ENCODE peak calls at places on chromosomes 4 and X, in eight cellular contexts. One of them, this sample, is unnamed.

GRCh38 chr4:38179690-38180299 is 219.6 kb downstream of the PTTG2 start:
- DNase-seq in cardiac muscle cell: peak; percentile 82
- DNase-seq in A549: peak; percentile 55
- DNase-seq in astrocyte: peak; percentile 80
- DNase-seq in tibial nerve: peak; percentile 61
- DNase-seq in CD4-positive, CD25-positive, alpha-beta regulatory T cell: peak; percentile 71
- DNase-seq in neuronal stem cell: peak; percentile 72
- DNase-seq in endothelial cell of umbilical vein: peak; percentile 77
- DNase-seq in this sample: peak; percentile 70

GRCh38 chr4:113433116-113433515 is 328.4 kb downstream of the CAMK2D start:
- DNase-seq in cardiac muscle cell: no peak
- DNase-seq in A549: no peak
- DNase-seq in astrocyte: no peak
- DNase-seq in tibial nerve: no peak
- DNase-seq in CD4-positive, CD25-positive, alpha-beta regulatory T cell: no peak
- DNase-seq in neuronal stem cell: no peak
- DNase-seq in endothelial cell of umbilical vein: no peak
- DNase-seq in this sample: no peak

GRCh38 chr4:184453402-184454160 is 20.8 kb downstream of the IRF2 start:
- DNase-seq in cardiac muscle cell: peak; percentile 82
- DNase-seq in A549: no peak
- DNase-seq in astrocyte: peak; percentile 85
- DNase-seq in tibial nerve: no peak
- DNase-seq in CD4-positive, CD25-positive, alpha-beta regulatory T cell: peak; percentile 45
- DNase-seq in neuronal stem cell: no peak
- DNase-seq in endothelial cell of umbilical vein: peak; percentile 80
- DNase-seq in this sample: peak; percentile 42

GRCh38 chr4:84264652-84265051 is 234.4 kb downstream of the NKX6-1 start:
- DNase-seq in cardiac muscle cell: no peak
- DNase-seq in A549: no peak
- DNase-seq in astrocyte: no peak
- DNase-seq in tibial nerve: no peak
- DNase-seq in CD4-positive, CD25-positive, alpha-beta regulatory T cell: no peak
- DNase-seq in neuronal stem cell: no peak
- DNase-seq in endothelial cell of umbilical vein: no peak
- DNase-seq in this sample: no peak

GRCh38 chrX:106037835-106038473 is 573 bp downstream of the SERPINA7 start:
- DNase-seq in cardiac muscle cell: no peak
- DNase-seq in A549: no peak
- DNase-seq in astrocyte: no peak
- DNase-seq in tibial nerve: no peak
- DNase-seq in CD4-positive, CD25-positive, alpha-beta regulatory T cell: no peak
- DNase-seq in neuronal stem cell: no peak
- DNase-seq in endothelial cell of umbilical vein: no peak
- DNase-seq in this sample: no peak

GRCh38 chr4:3816256-3816825 is 50.2 kb downstream of the ADRA2C start:
- DNase-seq in cardiac muscle cell: no peak
- DNase-seq in A549: no peak
- DNase-seq in astrocyte: no peak
- DNase-seq in tibial nerve: no peak
- DNase-seq in CD4-positive, CD25-positive, alpha-beta regulatory T cell: no peak
- DNase-seq in neuronal stem cell: no peak
- DNase-seq in endothelial cell of umbilical vein: no peak
- DNase-seq in this sample: no peak

GRCh38 chr4:186829740-186830449 is 106.2 kb upstream of the FAT1 start:
- DNase-seq in cardiac muscle cell: peak; percentile 92
- DNase-seq in A549: peak; percentile 80
- DNase-seq in astrocyte: peak; percentile 97
- DNase-seq in tibial nerve: no peak
- DNase-seq in CD4-positive, CD25-positive, alpha-beta regulatory T cell: no peak
- DNase-seq in neuronal stem cell: no peak
- DNase-seq in endothelial cell of umbilical vein: peak; percentile 90
- DNase-seq in this sample: no peak

GRCh38 chrX:55907968-55908607 is 190.5 kb downstream of the RRAGB start:
- DNase-seq in cardiac muscle cell: peak; percentile 30
- DNase-seq in A549: peak; percentile 4
- DNase-seq in astrocyte: no peak
- DNase-seq in tibial nerve: no peak
- DNase-seq in CD4-positive, CD25-positive, alpha-beta regulatory T cell: peak; percentile 41
- DNase-seq in neuronal stem cell: peak; percentile 37
- DNase-seq in endothelial cell of umbilical vein: peak; percentile 6
- DNase-seq in this sample: peak; percentile 39

GRCh38 chr4:87732033-87732770 is 67.2 kb upstream of the IBSP start:
- DNase-seq in cardiac muscle cell: peak; percentile 2
- DNase-seq in A549: no peak
- DNase-seq in astrocyte: peak; percentile 30
- DNase-seq in tibial nerve: no peak
- DNase-seq in CD4-positive, CD25-positive, alpha-beta regulatory T cell: no peak
- DNase-seq in neuronal stem cell: no peak
- DNase-seq in endothelial cell of umbilical vein: no peak
- DNase-seq in this sample: no peak

DNA sequence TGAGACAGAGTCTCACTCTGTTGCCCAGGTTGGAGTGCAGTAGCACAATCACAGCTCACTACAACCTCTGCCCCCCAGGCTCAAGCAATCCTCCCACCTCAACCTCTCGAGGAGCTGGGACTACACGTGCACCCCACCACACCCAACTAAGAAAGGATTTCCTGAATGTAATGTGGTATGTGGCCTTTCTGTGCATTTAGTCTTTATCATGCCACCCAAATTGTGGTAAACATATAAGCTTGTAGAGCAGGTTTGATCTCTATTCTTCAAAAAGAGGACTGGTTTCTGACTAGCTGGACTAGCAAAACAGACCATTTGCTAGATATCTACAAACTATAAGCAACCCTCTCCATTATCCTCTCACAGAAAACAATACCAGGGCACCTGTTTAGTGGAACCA is 33.6 kb downstream of the ELOVL6 start:
- DNase-seq in cardiac muscle cell: no peak
- DNase-seq in A549: no peak
- DNase-seq in astrocyte: no peak
- DNase-seq in tibial nerve: no peak
- DNase-seq in CD4-positive, CD25-positive, alpha-beta regulatory T cell: no peak
- DNase-seq in neuronal stem cell: no peak
- DNase-seq in endothelial cell of umbilical vein: no peak
- DNase-seq in this sample: peak; percentile 22
- H3K4me3 ChIP-seq in cardiac muscle cell: no peak overlapping the region
- H3K4me3 ChIP-seq in A549: no peak overlapping the region
- H3K4me3 ChIP-seq in astrocyte: no peak overlapping the region
- H3K4me3 ChIP-seq in tibial nerve: no peak overlapping the region
- H3K4me3 ChIP-seq in CD4-positive, CD25-positive, alpha-beta regulatory T cell: peak overlapping the region; percentile 52
- H3K4me3 ChIP-seq in neuronal stem cell: no peak overlapping the region
- H3K4me3 ChIP-seq in endothelial cell of umbilical vein: no peak overlapping the region
- H3K4me3 ChIP-seq in this sample: peak overlapping the region; percentile 9

DNA sequence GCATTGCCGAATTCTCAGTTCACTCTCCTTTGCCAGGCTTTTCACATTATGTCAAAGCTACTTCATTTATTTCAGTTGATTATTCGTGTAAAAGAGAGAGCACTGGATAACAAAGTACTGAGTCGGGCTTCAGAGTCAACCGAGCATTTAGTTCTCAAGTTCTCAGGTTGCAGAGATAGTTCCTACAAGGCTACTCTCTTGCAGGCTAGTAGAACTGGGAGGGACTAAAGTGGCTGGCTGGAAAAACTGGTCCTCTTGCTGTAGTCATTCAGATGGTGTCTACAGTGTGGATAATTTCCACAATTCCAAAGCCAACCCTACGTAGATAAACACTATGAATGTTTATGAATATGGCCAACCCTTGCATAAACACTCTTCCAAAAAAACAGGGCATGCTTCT is 4.6 kb upstream of the CCNG2 start:
- DNase-seq in cardiac muscle cell: no peak
- DNase-seq in A549: no peak
- DNase-seq in astrocyte: no peak
- DNase-seq in tibial nerve: no peak
- DNase-seq in CD4-positive, CD25-positive, alpha-beta regulatory T cell: no peak
- DNase-seq in neuronal stem cell: no peak
- DNase-seq in endothelial cell of umbilical vein: no peak
- DNase-seq in this sample: no peak
- H3K27ac ChIP-seq in cardiac muscle cell: no peak overlapping the region
- H3K27ac ChIP-seq in A549: no peak overlapping the region
- H3K27ac ChIP-seq in astrocyte: no peak overlapping the region
- H3K27ac ChIP-seq in tibial nerve: no peak overlapping the region
- H3K27ac ChIP-seq in CD4-positive, CD25-positive, alpha-beta regulatory T cell: no peak overlapping the region
- H3K27ac ChIP-seq in neuronal stem cell: no peak overlapping the region
- H3K27ac ChIP-seq in endothelial cell of umbilical vein: no peak overlapping the region
- H3K27ac ChIP-seq in this sample: no peak overlapping the region

GRCh38 chr4:188282620-188283232 is 143.5 kb downstream of the TRIML1 start:
- DNase-seq in cardiac muscle cell: no peak
- DNase-seq in A549: no peak
- DNase-seq in astrocyte: no peak
- DNase-seq in tibial nerve: no peak
- DNase-seq in CD4-positive, CD25-positive, alpha-beta regulatory T cell: no peak
- DNase-seq in neuronal stem cell: no peak
- DNase-seq in endothelial cell of umbilical vein: no peak
- DNase-seq in this sample: no peak
- H3K4me3 ChIP-seq in cardiac muscle cell: peak overlapping the region; percentile 10
- H3K4me3 ChIP-seq in A549: no peak overlapping the region
- H3K4me3 ChIP-seq in astrocyte: peak overlapping the region; percentile 10
- H3K4me3 ChIP-seq in tibial nerve: peak overlapping the region; percentile 15
- H3K4me3 ChIP-seq in CD4-positive, CD25-positive, alpha-beta regulatory T cell: no peak overlapping the region
- H3K4me3 ChIP-seq in neuronal stem cell: peak overlapping the region; percentile 68
- H3K4me3 ChIP-seq in endothelial cell of umbilical vein: no peak overlapping the region
- H3K4me3 ChIP-seq in this sample: no peak overlapping the region

GRCh38 chr4:107863850-107864371 is 39.2 kb downstream of the SGMS2 start:
- DNase-seq in cardiac muscle cell: peak; percentile 55
- DNase-seq in A549: peak; percentile 19
- DNase-seq in astrocyte: peak; percentile 42
- DNase-seq in tibial nerve: no peak
- DNase-seq in CD4-positive, CD25-positive, alpha-beta regulatory T cell: no peak
- DNase-seq in neuronal stem cell: no peak
- DNase-seq in endothelial cell of umbilical vein: peak; percentile 77
- DNase-seq in this sample: no peak
- H3K27ac ChIP-seq in cardiac muscle cell: no peak overlapping the region
- H3K27ac ChIP-seq in A549: peak overlapping the region; percentile 22
- H3K27ac ChIP-seq in astrocyte: peak overlapping the region; percentile 26
- H3K27ac ChIP-seq in tibial nerve: no peak overlapping the region
- H3K27ac ChIP-seq in CD4-positive, CD25-positive, alpha-beta regulatory T cell: no peak overlapping the region
- H3K27ac ChIP-seq in neuronal stem cell: no peak overlapping the region
- H3K27ac ChIP-seq in endothelial cell of umbilical vein: peak overlapping the region; percentile 79
- H3K27ac ChIP-seq in this sample: no peak overlapping the region

GRCh38 chr4:100067255-100067654 is 117.2 kb upstream of the H2AZ1 start:
- DNase-seq in cardiac muscle cell: no peak
- DNase-seq in A549: no peak
- DNase-seq in astrocyte: no peak
- DNase-seq in tibial nerve: no peak
- DNase-seq in CD4-positive, CD25-positive, alpha-beta regulatory T cell: no peak
- DNase-seq in neuronal stem cell: no peak
- DNase-seq in endothelial cell of umbilical vein: no peak
- DNase-seq in this sample: no peak
- H3K4me3 ChIP-seq in cardiac muscle cell: no peak overlapping the region
- H3K4me3 ChIP-seq in A549: no peak overlapping the region
- H3K4me3 ChIP-seq in astrocyte: no peak overlapping the region
- H3K4me3 ChIP-seq in tibial nerve: no peak overlapping the region
- H3K4me3 ChIP-seq in CD4-positive, CD25-positive, alpha-beta regulatory T cell: no peak overlapping the region
- H3K4me3 ChIP-seq in neuronal stem cell: no peak overlapping the region
- H3K4me3 ChIP-seq in endothelial cell of umbilical vein: no peak overlapping the region
- H3K4me3 ChIP-seq in this sample: no peak overlapping the region

GRCh38 chr4:151952137-151952536 is 191.3 kb upstream of the GATB start:
- DNase-seq in cardiac muscle cell: no peak
- DNase-seq in A549: no peak
- DNase-seq in astrocyte: no peak
- DNase-seq in tibial nerve: no peak
- DNase-seq in CD4-positive, CD25-positive, alpha-beta regulatory T cell: no peak
- DNase-seq in neuronal stem cell: no peak
- DNase-seq in endothelial cell of umbilical vein: no peak
- DNase-seq in this sample: no peak
- H3K27ac ChIP-seq in cardiac muscle cell: no peak overlapping the region
- H3K27ac ChIP-seq in A549: no peak overlapping the region
- H3K27ac ChIP-seq in astrocyte: no peak overlapping the region
- H3K27ac ChIP-seq in tibial nerve: no peak overlapping the region
- H3K27ac ChIP-seq in CD4-positive, CD25-positive, alpha-beta regulatory T cell: no peak overlapping the region
- H3K27ac ChIP-seq in neuronal stem cell: no peak overlapping the region
- H3K27ac ChIP-seq in endothelial cell of umbilical vein: no peak overlapping the region
- H3K27ac ChIP-seq in this sample: no peak overlapping the region

GRCh38 chrX:27915617-27916016 is 65.6 kb downstream of the DCAF8L1 start:
- DNase-seq in cardiac muscle cell: peak; percentile 32
- DNase-seq in A549: peak; percentile 4
- DNase-seq in astrocyte: no peak
- DNase-seq in tibial nerve: no peak
- DNase-seq in CD4-positive, CD25-positive, alpha-beta regulatory T cell: no peak
- DNase-seq in neuronal stem cell: no peak
- DNase-seq in endothelial cell of umbilical vein: peak; percentile 4
- DNase-seq in this sample: no peak
- H3K4me3 ChIP-seq in cardiac muscle cell: no peak overlapping the region
- H3K4me3 ChIP-seq in A549: no peak overlapping the region
- H3K4me3 ChIP-seq in astrocyte: no peak overlapping the region
- H3K4me3 ChIP-seq in tibial nerve: no peak overlapping the region
- H3K4me3 ChIP-seq in CD4-positive, CD25-positive, alpha-beta regulatory T cell: no peak overlapping the region
- H3K4me3 ChIP-seq in neuronal stem cell: no peak overlapping the region
- H3K4me3 ChIP-seq in endothelial cell of umbilical vein: no peak overlapping the region
- H3K4me3 ChIP-seq in this sample: no peak overlapping the region

GRCh38 chr4:6873291-6873690 is 36.3 kb upstream of the TBC1D14 start:
- DNase-seq in cardiac muscle cell: peak; percentile 35
- DNase-seq in A549: peak; percentile 44
- DNase-seq in astrocyte: no peak
- DNase-seq in tibial nerve: no peak
- DNase-seq in CD4-positive, CD25-positive, alpha-beta regulatory T cell: no peak
- DNase-seq in neuronal stem cell: no peak
- DNase-seq in endothelial cell of umbilical vein: peak; percentile 21
- DNase-seq in this sample: no peak
- H3K27ac ChIP-seq in cardiac muscle cell: peak overlapping the region; percentile 30
- H3K27ac ChIP-seq in A549: no peak overlapping the region
- H3K27ac ChIP-seq in astrocyte: no peak overlapping the region
- H3K27ac ChIP-seq in tibial nerve: no peak overlapping the region
- H3K27ac ChIP-seq in CD4-positive, CD25-positive, alpha-beta regulatory T cell: no peak overlapping the region
- H3K27ac ChIP-seq in neuronal stem cell: no peak overlapping the region
- H3K27ac ChIP-seq in endothelial cell of umbilical vein: no peak overlapping the region
- H3K27ac ChIP-seq in this sample: no peak overlapping the region

DNA sequence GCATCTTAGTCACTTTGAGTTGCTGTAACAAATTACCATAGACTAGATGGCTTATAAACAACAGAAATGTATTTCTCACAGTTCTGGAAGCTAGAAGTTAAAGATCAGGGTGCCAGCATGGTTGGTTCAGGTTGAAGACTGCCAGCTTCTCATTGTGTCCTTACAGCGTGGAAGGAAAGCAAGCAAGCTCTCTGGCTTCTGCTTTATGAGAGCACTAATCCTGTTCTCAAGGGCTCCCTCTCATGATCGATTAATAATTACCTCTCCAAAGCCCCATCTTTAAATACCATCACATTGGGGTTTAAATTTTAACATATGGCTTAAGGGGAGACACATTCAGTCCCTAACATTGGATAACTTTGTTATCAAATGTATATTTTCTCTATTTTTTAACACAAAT is 497.2 kb downstream of the RAPGEF2 start:
- DNase-seq in cardiac muscle cell: no peak
- DNase-seq in A549: no peak
- DNase-seq in astrocyte: no peak
- DNase-seq in tibial nerve: no peak
- DNase-seq in CD4-positive, CD25-positive, alpha-beta regulatory T cell: no peak
- DNase-seq in neuronal stem cell: no peak
- DNase-seq in endothelial cell of umbilical vein: no peak
- DNase-seq in this sample: no peak
- H3K4me3 ChIP-seq in cardiac muscle cell: no peak overlapping the region
- H3K4me3 ChIP-seq in A549: no peak overlapping the region
- H3K4me3 ChIP-seq in astrocyte: no peak overlapping the region
- H3K4me3 ChIP-seq in tibial nerve: no peak overlapping the region
- H3K4me3 ChIP-seq in CD4-positive, CD25-positive, alpha-beta regulatory T cell: no peak overlapping the region
- H3K4me3 ChIP-seq in neuronal stem cell: no peak overlapping the region
- H3K4me3 ChIP-seq in endothelial cell of umbilical vein: no peak overlapping the region
- H3K4me3 ChIP-seq in this sample: no peak overlapping the region